ENCODE peak calls at places on chromosomes 16 and 17, in ten cellular contexts. One of them, this sample, is unnamed.

GRCh38 chr17:74871329-74872076 is 1.3 kb downstream of the FDXR start:
- DNase-seq in IMR-90: no peak
- DNase-seq in substantia nigra: no peak
- DNase-seq in NCI-H2171 treated with DMSO at 0.1 percent for 48 hours: no peak
- DNase-seq in nephron progenitor cell: no peak
- DNase-seq in AG04450: no peak
- DNase-seq in amygdala: no peak
- DNase-seq in Calu3: no peak
- DNase-seq in mesothelial cell of epicardium: no peak
- DNase-seq in adipocyte: no peak
- DNase-seq in this sample: no peak

GRCh38 chr16:58651965-58652348 is 22.3 kb upstream of the CNOT1 start:
- DNase-seq in nephron progenitor cell: no peak
- DNase-seq in amygdala: no peak
- DNase-seq in adipocyte: peak; percentile 42
- DNase-seq in mesothelial cell of epicardium: no peak
- DNase-seq in AG04450: no peak
- DNase-seq in NCI-H2171 treated with DMSO at 0.1 percent for 48 hours: no peak
- DNase-seq in substantia nigra: no peak
- DNase-seq in IMR-90: peak; percentile 79
- DNase-seq in Calu3: no peak
- DNase-seq in this sample: peak; percentile 78

GRCh38 chr16:15954814-15955151 is 5.4 kb downstream of the ABCC1 start:
- DNase-seq in NCI-H2171 treated with DMSO at 0.1 percent for 48 hours: no peak
- DNase-seq in AG04450: no peak
- DNase-seq in adipocyte: no peak
- DNase-seq in mesothelial cell of epicardium: no peak
- DNase-seq in IMR-90: peak; percentile 75
- DNase-seq in Calu3: no peak
- DNase-seq in substantia nigra: no peak
- DNase-seq in nephron progenitor cell: no peak
- DNase-seq in amygdala: no peak
- DNase-seq in this sample: peak; percentile 78

GRCh38 chr17:19747829-19748806 is at the start of gene ALDH3A1:
- DNase-seq in amygdala: no peak
- DNase-seq in IMR-90: no peak
- DNase-seq in substantia nigra: no peak
- DNase-seq in nephron progenitor cell: no peak
- DNase-seq in adipocyte: peak; percentile 71
- DNase-seq in AG04450: no peak
- DNase-seq in NCI-H2171 treated with DMSO at 0.1 percent for 48 hours: peak; percentile 62
- DNase-seq in Calu3: no peak
- DNase-seq in mesothelial cell of epicardium: no peak
- DNase-seq in this sample: peak; percentile 87

GRCh38 chr17:33494156-33494555 is 201.1 kb upstream of the ASIC2 start:
- DNase-seq in AG04450: no peak
- DNase-seq in IMR-90: no peak
- DNase-seq in substantia nigra: no peak
- DNase-seq in mesothelial cell of epicardium: no peak
- DNase-seq in NCI-H2171 treated with DMSO at 0.1 percent for 48 hours: no peak
- DNase-seq in amygdala: no peak
- DNase-seq in Calu3: no peak
- DNase-seq in nephron progenitor cell: peak; percentile 4
- DNase-seq in adipocyte: no peak
- DNase-seq in this sample: no peak

GRCh38 chr16:20611350-20611902 is 35.3 kb upstream of the ACSM2B start:
- DNase-seq in NCI-H2171 treated with DMSO at 0.1 percent for 48 hours: no peak
- DNase-seq in IMR-90: no peak
- DNase-seq in nephron progenitor cell: no peak
- DNase-seq in amygdala: peak; percentile 47
- DNase-seq in Calu3: no peak
- DNase-seq in mesothelial cell of epicardium: no peak
- DNase-seq in AG04450: no peak
- DNase-seq in substantia nigra: no peak
- DNase-seq in adipocyte: no peak
- DNase-seq in this sample: peak; percentile 54

GRCh38 chr16:3021449-3022207 is 1.5 kb downstream of the TNFRSF12A start:
- DNase-seq in NCI-H2171 treated with DMSO at 0.1 percent for 48 hours: peak; percentile 67
- DNase-seq in nephron progenitor cell: peak; percentile 90
- DNase-seq in AG04450: peak; percentile 80
- DNase-seq in amygdala: no peak
- DNase-seq in IMR-90: peak; percentile 94
- DNase-seq in adipocyte: peak; percentile 90
- DNase-seq in mesothelial cell of epicardium: no peak
- DNase-seq in substantia nigra: no peak
- DNase-seq in Calu3: peak; percentile 96
- DNase-seq in this sample: peak; percentile 100

GRCh38 chr17:42651392-42651791 is 7.7 kb upstream of the TUBG2 start:
- DNase-seq in nephron progenitor cell: no peak
- DNase-seq in substantia nigra: no peak
- DNase-seq in IMR-90: no peak
- DNase-seq in Calu3: no peak
- DNase-seq in amygdala: no peak
- DNase-seq in NCI-H2171 treated with DMSO at 0.1 percent for 48 hours: no peak
- DNase-seq in adipocyte: no peak
- DNase-seq in AG04450: no peak
- DNase-seq in mesothelial cell of epicardium: no peak
- DNase-seq in this sample: no peak

GRCh38 chr16:28935333-28935732 is 3.6 kb downstream of the CD19 start:
- DNase-seq in adipocyte: no peak
- DNase-seq in NCI-H2171 treated with DMSO at 0.1 percent for 48 hours: no peak
- DNase-seq in amygdala: no peak
- DNase-seq in nephron progenitor cell: no peak
- DNase-seq in substantia nigra: no peak
- DNase-seq in IMR-90: no peak
- DNase-seq in Calu3: no peak
- DNase-seq in mesothelial cell of epicardium: no peak
- DNase-seq in AG04450: no peak
- DNase-seq in this sample: no peak

This sample was measured in MG63.